ENCODE peak calls at places on chromosome 11, in four cellular contexts. U, G, W and K are unnamed samples.
A peak's percentile ranks its signal among the peaks of the same experiment; 100 is the strongest.

GRCh38 chr11:67301951-67302516 is 1.3 kb upstream of the SSH3 start:
- DNase-seq in W (no peak), G (peak; percentile 87), U (no peak), K (peak; percentile 94)

GRCh38 chr11:46383974-46384701 is 2.7 kb downstream of the MDK start:
- DNase-seq in W (no peak), G (no peak), U (no peak), K (no peak)

GRCh38 chr11:24900960-24901549 is 404.2 kb downstream of the LUZP2 start:
- DNase-seq in U (no peak), W (no peak), G (no peak), K (no peak)

GRCh38 chr11:83438438-83438837 is 152.3 kb upstream of the CCDC90B start:
- DNase-seq in W (no peak), U (no peak), G (no peak), K (no peak)

GRCh38 chr11:10428453-10428852 is 26.6 kb upstream of the AMPD3 start:
- DNase-seq in G (no peak), W (no peak), U (no peak), K (no peak)

GRCh38 chr11:1824221-1825038 is 10.4 kb upstream of the SYT8 start:
- DNase-seq in U (no peak), G (no peak), W (no peak), K (no peak)

GRCh38 chr11:30583505-30584280 is 2.5 kb downstream of the MPPED2 start:
- DNase-seq in W (no peak), U (no peak), G (peak; percentile 50), K (no peak)

GRCh38 chr11:2445948-2446551 is 1.2 kb downstream of the KCNQ1 start:
- DNase-seq in U (no peak), W (no peak), G (no peak), K (no peak)

GRCh38 chr11:114779189-114779588 is 100.9 kb downstream of the NXPE2 start:
- DNase-seq in W (no peak), G (no peak), U (no peak), K (no peak)

GRCh38 chr11:46676436-46677158 is 23.8 kb downstream of the ARHGAP1 start:
- DNase-seq in W (no peak), U (no peak), G (no peak), K (no peak)

GRCh38 chr11:79087238-79087956 is 353.4 kb downstream of the TENM4 start:
- DNase-seq in U (peak; percentile 62), G (no peak), W (no peak), K (peak; percentile 69)

GRCh38 chr11:101390539-101390938 is 193.3 kb downstream of the TRPC6 start:
- DNase-seq in U (no peak), G (no peak), W (no peak), K (peak; percentile 25)

GRCh38 chr11:79312591-79313267 is 128.1 kb downstream of the TENM4 start:
- DNase-seq in U (no peak), W (no peak), G (no peak), K (peak; percentile 23)

GRCh38 chr11:10758959-10759358 is 7.9 kb downstream of the CTR9 start:
- DNase-seq in U (no peak), G (no peak), W (no peak), K (no peak)

GRCh38 chr11:12502950-12503579 is 125.7 kb downstream of the PARVA start:
- DNase-seq in G (no peak), U (no peak), W (no peak), K (peak; percentile 41)

GRCh38 chr11:46149826-46150225 is 28.6 kb upstream of the PHF21A start:
- DNase-seq in W (no peak), U (no peak), G (no peak), K (no peak)

GRCh38 chr11:117818036-117818858 is 6.3 kb downstream of the FXYD2 start:
- DNase-seq in W (no peak), U (no peak), G (no peak), K (peak; percentile 72)

GRCh38 chr11:94883878-94884277 is 89.5 kb downstream of the CWC15 start:
- DNase-seq in W (no peak), U (no peak), G (no peak), K (no peak)

GRCh38 chr11:106331163-106331562 is 253.7 kb downstream of the AASDHPPT start:
- DNase-seq in U (no peak), W (no peak), G (no peak), K (no peak)

GRCh38 chr11:124752471-124753100 is 531 bp upstream of the VSIG2 start:
- DNase-seq in U (no peak), G (no peak), W (no peak), K (no peak)

GRCh38 chr11:105862736-105863367 is 159.2 kb downstream of the MSANTD4 start:
- DNase-seq in U (no peak), G (no peak), W (no peak), K (peak; percentile 80)

GRCh38 chr11:13368041-13368446 is 90.5 kb downstream of the BMAL1 start:
- DNase-seq in G (no peak), W (no peak), U (no peak), K (peak; percentile 62)

GRCh38 chr11:72413914-72414628 is 20.3 kb downstream of the CLPB start:
- DNase-seq in W (peak; percentile 58), G (peak; percentile 86), U (peak; percentile 81), K (peak; percentile 82)

GRCh38 chr11:1906623-1907423 is 12.7 kb upstream of the TNNT3 start:
- DNase-seq in U (no peak), W (no peak), G (no peak), K (no peak)

GRCh38 chr11:45106440-45106839 is 40.0 kb upstream of the PRDM11 start:
- DNase-seq in W (no peak), U (no peak), G (no peak), K (no peak)

GRCh38 chr11:110296226-110297081 is at the start of gene RDX:
- DNase-seq in U (peak; percentile 70), G (peak; percentile 76), W (peak; percentile 88), K (peak; percentile 65)

GRCh38 chr11:43578346-43579170 is 102.0 kb upstream of the HSD17B12 start:
- DNase-seq in G (no peak), U (no peak), W (no peak), K (no peak)

GRCh38 chr11:14390669-14391068 is 31.7 kb upstream of the RRAS2 start:
- DNase-seq in G (no peak), U (no peak), W (no peak), K (no peak)

GRCh38 chr11:118622376-118623290 is 15.2 kb downstream of the PHLDB1 start:
- DNase-seq in G (no peak), U (peak; percentile 38), W (peak; percentile 95), K (peak; percentile 70)

GRCh38 chr11:117828641-117829368 is 4.3 kb upstream of the FXYD2 start:
- DNase-seq in W (no peak), G (peak; percentile 11), U (peak; percentile 30), K (peak; percentile 66)

GRCh38 chr11:79762271-79762935 is 321.6 kb upstream of the TENM4 start:
- DNase-seq in W (no peak), G (no peak), U (no peak), K (peak; percentile 10)

GRCh38 chr11:105401269-105401809 is 208.5 kb upstream of the GRIA4 start:
- DNase-seq in W (no peak), G (no peak), U (no peak), K (no peak)

GRCh38 chr11:69192282-69192681 is 36.5 kb downstream of the SMIM38 start:
- DNase-seq in W (no peak), G (peak; percentile 84), U (no peak), K (no peak)

GRCh38 chr11:78749243-78749730 is 174.6 kb upstream of the NARS2 start:
- DNase-seq in U (no peak), W (no peak), G (no peak), K (no peak)

GRCh38 chr11:95512177-95512576 is 277.4 kb downstream of the FAM76B start:
- DNase-seq in U (no peak), W (no peak), G (no peak), K (peak; percentile 42)

GRCh38 chr11:130437848-130438247 is 9.4 kb upstream of the ADAMTS8 start:
- DNase-seq in W (no peak), G (no peak), U (no peak), K (no peak)

DNA sequence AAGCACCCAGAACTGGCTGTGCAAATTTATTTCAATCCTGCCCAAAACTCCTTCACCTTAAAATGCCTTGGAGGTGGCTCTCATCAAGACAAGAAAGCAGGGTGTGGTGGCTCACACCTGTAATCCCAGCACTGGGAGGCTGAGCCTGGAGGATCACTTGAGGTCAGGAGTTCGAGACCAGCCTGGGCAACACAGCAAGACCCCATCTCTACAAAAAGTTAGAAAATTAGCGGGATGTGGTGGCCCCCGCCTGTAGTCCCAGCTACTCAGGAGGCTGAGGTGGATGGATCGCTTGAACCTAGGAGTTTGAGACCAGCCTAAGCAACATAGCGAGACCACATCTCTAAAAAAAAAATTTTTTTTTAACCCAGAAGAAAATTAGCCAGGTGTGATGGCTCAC is 689 bp upstream of the RAB39A start:
- DNase-seq in U (no peak), G (no peak), W (no peak), K (no peak)
- H3K4me3 ChIP-seq in U (peak overlapping the region; percentile 41), G (peak overlapping the region; percentile 15), W (no peak overlapping the region), K (peak overlapping the region; percentile 37)

GRCh38 chr11:123196060-123196714 is 1.1 kb upstream of the CLMP start:
- DNase-seq in U (no peak), W (no peak), G (no peak), K (no peak)
- H3K4me3 ChIP-seq in U (no peak overlapping the region), W (no peak overlapping the region), G (no peak overlapping the region), K (peak overlapping the region; percentile 78)

GRCh38 chr11:8682219-8683114 is at the start of the genes RPL27A and TRIM66:
- DNase-seq in G (peak; percentile 98), U (peak; percentile 84), W (peak; percentile 93), K (peak; percentile 97)

GRCh38 chr11:8683115-8683807 is 669 bp downstream of the RPL27A start:
- DNase-seq in U (no peak), G (no peak), W (no peak), K (peak; percentile 36)

GRCh38 chr11:8684600-8685290 is 2.2 kb downstream of the RPL27A start:
- DNase-seq in U (no peak), W (no peak), G (no peak), K (no peak)

GRCh38 chr11:8679006-8679405 is 3.5 kb downstream of the TRIM66 start:
- DNase-seq in U (no peak), G (no peak), W (no peak), K (no peak)

DNA sequence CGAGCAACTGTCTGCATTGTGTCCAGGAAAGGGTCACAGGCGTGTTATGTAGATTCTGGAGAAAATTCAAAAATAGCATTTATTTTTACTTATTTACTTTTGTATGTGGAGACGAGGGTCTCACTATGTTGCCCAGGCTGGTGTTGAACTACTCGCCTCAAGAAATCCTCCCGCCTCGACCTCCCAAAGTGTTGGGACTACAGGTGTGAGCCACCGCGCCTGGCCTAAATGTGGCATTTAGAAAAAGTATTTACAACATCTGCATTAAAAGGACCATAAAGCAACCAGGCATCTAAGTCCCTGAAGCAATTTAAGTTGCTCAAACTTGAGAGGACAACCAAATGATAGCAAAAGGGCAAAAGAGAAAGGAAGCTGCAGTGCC is 637 bp downstream of the TRIM66 start:
- DNase-seq in G (no peak), W (no peak), U (no peak), K (no peak)
- H3K4me3 ChIP-seq in G (peak overlapping the region; percentile 86), W (peak overlapping the region; percentile 72), U (peak overlapping the region; percentile 76), K (peak overlapping the region; percentile 99)

DNA sequence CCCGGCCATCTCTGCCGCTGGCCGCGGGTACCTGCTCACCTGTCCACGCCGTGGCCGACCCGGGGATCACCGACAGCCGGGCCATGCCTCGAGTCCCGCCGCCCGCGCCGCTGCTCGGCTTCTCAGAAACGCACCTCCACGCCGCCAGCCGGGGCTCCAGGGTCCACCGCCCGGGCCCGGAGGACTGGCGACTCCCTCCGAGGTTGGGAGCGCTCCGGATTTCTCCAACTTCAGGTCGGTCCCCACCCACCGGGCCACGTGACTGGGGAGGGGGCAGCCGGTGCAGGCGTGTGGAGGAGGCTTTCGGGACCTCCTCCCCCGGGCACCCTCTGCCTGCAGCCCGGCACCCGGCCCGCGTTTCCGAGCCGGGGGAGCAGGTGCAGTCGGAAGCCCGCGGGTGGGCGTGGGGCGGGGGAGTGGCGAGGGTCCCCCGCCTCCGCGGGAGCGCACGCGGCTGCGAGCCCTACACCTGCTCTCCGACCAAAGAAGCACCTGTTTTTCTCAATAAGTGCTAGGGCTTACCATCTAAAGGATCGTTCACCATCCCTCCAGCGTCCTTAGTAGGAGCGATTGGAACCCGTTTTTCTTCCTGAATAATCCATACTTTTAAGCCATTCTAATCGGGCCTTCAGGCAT is 627 bp upstream of the NRIP3 start:
- DNase-seq in U (no peak), G (no peak), W (no peak), K (no peak)
- H3K4me3 ChIP-seq in U (peak overlapping the region; percentile 50), G (no peak overlapping the region), W (peak overlapping the region; percentile 57), K (peak overlapping the region; percentile 55)